ENCODE peak calls at places on chromosomes 5 and 9, in nine cellular contexts. One of them, this sample, is unnamed. For H3K4me1, the result is how much of the 10 kb centered on the place peaks cover.

GRCh38 chr9:136754059-136754572 is 3.9 kb downstream of the LCN8 start:
- DNase-seq in IMR-90: no peak
- DNase-seq in Peyer's patch: no peak
- DNase-seq in effector memory CD4-positive, alpha-beta T cell: no peak
- DNase-seq in neuronal stem cell: no peak
- DNase-seq in astrocyte: no peak
- DNase-seq in right cardiac atrium: no peak
- DNase-seq in kidney: no peak
- DNase-seq in H9: no peak
- DNase-seq in this sample: no peak

GRCh38 chr9:131167146-131167692 is 41.8 kb downstream of the NUP214 start:
- DNase-seq in H9: no peak
- DNase-seq in right cardiac atrium: no peak
- DNase-seq in kidney: no peak
- DNase-seq in IMR-90: no peak
- DNase-seq in neuronal stem cell: no peak
- DNase-seq in Peyer's patch: no peak
- DNase-seq in astrocyte: no peak
- DNase-seq in effector memory CD4-positive, alpha-beta T cell: no peak
- DNase-seq in this sample: no peak

GRCh38 chr5:143582176-143582575 is 178.7 kb upstream of the NR3C1 start:
- DNase-seq in H9: no peak
- DNase-seq in right cardiac atrium: no peak
- DNase-seq in effector memory CD4-positive, alpha-beta T cell: no peak
- DNase-seq in neuronal stem cell: no peak
- DNase-seq in Peyer's patch: no peak
- DNase-seq in IMR-90: no peak
- DNase-seq in astrocyte: no peak
- DNase-seq in kidney: no peak
- DNase-seq in this sample: no peak

GRCh38 chr5:174231961-174232487 is 186.5 kb downstream of the NSG2 start:
- DNase-seq in astrocyte: peak
- DNase-seq in H9: no peak
- DNase-seq in effector memory CD4-positive, alpha-beta T cell: no peak
- DNase-seq in neuronal stem cell: no peak
- DNase-seq in right cardiac atrium: no peak
- DNase-seq in Peyer's patch: no peak
- DNase-seq in IMR-90: no peak
- DNase-seq in kidney: no peak
- DNase-seq in this sample: no peak

GRCh38 chr5:179381691-179382090 is 36.4 kb upstream of the ADAMTS2 start:
- DNase-seq in right cardiac atrium: no peak
- DNase-seq in astrocyte: no peak
- DNase-seq in Peyer's patch: no peak
- DNase-seq in effector memory CD4-positive, alpha-beta T cell: no peak
- DNase-seq in neuronal stem cell: no peak
- DNase-seq in kidney: peak
- DNase-seq in H9: peak
- DNase-seq in IMR-90: no peak
- DNase-seq in this sample: no peak

GRCh38 chr5:113147537-113147936 is 170.9 kb downstream of the DCP2 start:
- DNase-seq in right cardiac atrium: no peak
- DNase-seq in astrocyte: no peak
- DNase-seq in neuronal stem cell: no peak
- DNase-seq in effector memory CD4-positive, alpha-beta T cell: no peak
- DNase-seq in H9: no peak
- DNase-seq in kidney: no peak
- DNase-seq in Peyer's patch: no peak
- DNase-seq in IMR-90: no peak
- DNase-seq in this sample: no peak

GRCh38 chr9:69594180-69594579 is 78.0 kb downstream of the APBA1 start:
- DNase-seq in right cardiac atrium: no peak
- DNase-seq in kidney: no peak
- DNase-seq in astrocyte: no peak
- DNase-seq in effector memory CD4-positive, alpha-beta T cell: no peak
- DNase-seq in IMR-90: no peak
- DNase-seq in neuronal stem cell: no peak
- DNase-seq in Peyer's patch: no peak
- DNase-seq in H9: no peak
- DNase-seq in this sample: no peak

GRCh38 chr9:122978586-122978985 is 37.8 kb downstream of the RABGAP1 start:
- DNase-seq in neuronal stem cell: no peak
- DNase-seq in right cardiac atrium: no peak
- DNase-seq in astrocyte: no peak
- DNase-seq in Peyer's patch: no peak
- DNase-seq in H9: no peak
- DNase-seq in IMR-90: peak
- DNase-seq in kidney: no peak
- DNase-seq in effector memory CD4-positive, alpha-beta T cell: no peak
- DNase-seq in this sample: peak

GRCh38 chr5:30103056-30104020 is 1090.1 kb upstream of the CDH6 start:
- DNase-seq in IMR-90: no peak
- DNase-seq in neuronal stem cell: no peak
- DNase-seq in Peyer's patch: no peak
- DNase-seq in right cardiac atrium: no peak
- DNase-seq in astrocyte: peak
- DNase-seq in kidney: no peak
- DNase-seq in H9: no peak
- DNase-seq in effector memory CD4-positive, alpha-beta T cell: no peak
- DNase-seq in this sample: peak

GRCh38 chr5:123966781-123967180 is 454.8 kb downstream of the CSNK1G3 start:
- DNase-seq in neuronal stem cell: no peak
- DNase-seq in H9: no peak
- DNase-seq in IMR-90: no peak
- DNase-seq in Peyer's patch: no peak
- DNase-seq in kidney: no peak
- DNase-seq in effector memory CD4-positive, alpha-beta T cell: no peak
- DNase-seq in right cardiac atrium: no peak
- DNase-seq in astrocyte: no peak
- DNase-seq in this sample: no peak

GRCh38 chr9:101601904-101602765 is 7.4 kb upstream of the PPP3R2 start:
- DNase-seq in right cardiac atrium: no peak
- DNase-seq in effector memory CD4-positive, alpha-beta T cell: no peak
- DNase-seq in IMR-90: peak
- DNase-seq in kidney: no peak
- DNase-seq in H9: peak
- DNase-seq in Peyer's patch: peak
- DNase-seq in astrocyte: peak
- DNase-seq in neuronal stem cell: peak
- DNase-seq in this sample: peak

GRCh38 chr5:33852327-33852726 is 39.5 kb downstream of the ADAMTS12 start:
- DNase-seq in effector memory CD4-positive, alpha-beta T cell: no peak
- DNase-seq in kidney: no peak
- DNase-seq in IMR-90: no peak
- DNase-seq in Peyer's patch: no peak
- DNase-seq in neuronal stem cell: no peak
- DNase-seq in astrocyte: peak
- DNase-seq in H9: no peak
- DNase-seq in right cardiac atrium: no peak
- DNase-seq in this sample: no peak

GRCh38 chr5:147887026-147887627 is 8.6 kb downstream of the SCGB3A2 start:
- DNase-seq in H9: no peak
- DNase-seq in IMR-90: peak
- DNase-seq in Peyer's patch: no peak
- DNase-seq in neuronal stem cell: no peak
- DNase-seq in effector memory CD4-positive, alpha-beta T cell: no peak
- DNase-seq in kidney: no peak
- DNase-seq in astrocyte: no peak
- DNase-seq in right cardiac atrium: no peak
- DNase-seq in this sample: no peak

GRCh38 chr9:78778314-78778713 is 481.4 kb downstream of the PSAT1 start:
- DNase-seq in right cardiac atrium: no peak
- DNase-seq in kidney: no peak
- DNase-seq in effector memory CD4-positive, alpha-beta T cell: no peak
- DNase-seq in IMR-90: no peak
- DNase-seq in Peyer's patch: no peak
- DNase-seq in neuronal stem cell: no peak
- DNase-seq in astrocyte: no peak
- DNase-seq in H9: no peak
- DNase-seq in this sample: no peak

GRCh38 chr5:96936431-96937221 is 746 bp downstream of the LNPEP start:
- DNase-seq in astrocyte: no peak
- DNase-seq in right cardiac atrium: peak
- DNase-seq in Peyer's patch: peak
- DNase-seq in kidney: peak
- DNase-seq in IMR-90: peak
- DNase-seq in effector memory CD4-positive, alpha-beta T cell: peak
- DNase-seq in H9: peak
- DNase-seq in neuronal stem cell: peak
- DNase-seq in this sample: no peak

GRCh38 chr5:127550652-127551409 is 33.4 kb downstream of the PRRC1 start:
- DNase-seq in astrocyte: no peak
- DNase-seq in neuronal stem cell: no peak
- DNase-seq in effector memory CD4-positive, alpha-beta T cell: no peak
- DNase-seq in right cardiac atrium: no peak
- DNase-seq in Peyer's patch: no peak
- DNase-seq in IMR-90: peak
- DNase-seq in H9: no peak
- DNase-seq in kidney: no peak
- DNase-seq in this sample: no peak

GRCh38 chr5:177117441-177118045 is 16.0 kb upstream of the NSD1 start:
- DNase-seq in IMR-90: no peak
- DNase-seq in astrocyte: no peak
- DNase-seq in H9: no peak
- DNase-seq in neuronal stem cell: no peak
- DNase-seq in effector memory CD4-positive, alpha-beta T cell: no peak
- DNase-seq in kidney: peak
- DNase-seq in right cardiac atrium: peak
- DNase-seq in Peyer's patch: no peak
- DNase-seq in this sample: no peak

DNA sequence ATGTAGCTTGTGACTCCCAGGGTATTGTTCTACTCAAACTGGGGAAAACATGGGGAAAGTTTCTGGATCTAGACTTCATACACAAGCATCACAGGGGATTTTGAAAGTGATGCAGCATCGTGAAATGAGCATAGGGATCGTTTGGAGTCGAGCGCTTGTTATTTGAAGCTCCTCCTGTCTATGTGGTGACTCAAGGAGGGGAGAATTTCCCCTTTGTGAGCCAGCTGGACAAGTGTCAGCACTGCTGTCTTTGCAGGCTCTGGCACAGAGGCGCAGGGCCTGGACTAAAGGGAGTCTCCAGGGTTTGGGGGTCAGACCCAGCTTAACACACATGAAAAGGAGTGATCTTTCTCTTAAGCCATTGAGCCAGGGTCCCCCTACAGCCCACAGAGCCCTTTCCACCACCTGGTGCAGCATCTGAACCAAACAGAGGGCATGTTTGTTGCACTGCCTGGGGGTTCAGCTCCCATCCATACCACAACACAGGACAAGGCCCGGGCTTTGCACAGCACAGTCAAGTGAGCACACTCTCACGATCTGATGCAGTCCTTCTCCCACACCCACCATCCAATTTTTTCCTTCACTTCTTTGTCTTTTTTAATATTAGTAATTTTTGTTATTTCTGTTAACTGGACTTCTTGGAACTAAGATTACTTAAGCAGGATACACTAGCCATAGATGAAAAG is 50.9 kb downstream of the IRF1 start:
- DNase-seq in right cardiac atrium: peak
- DNase-seq in IMR-90: peak
- DNase-seq in astrocyte: peak
- DNase-seq in Peyer's patch: peak
- DNase-seq in neuronal stem cell: no peak
- DNase-seq in H9: no peak
- DNase-seq in kidney: peak
- DNase-seq in effector memory CD4-positive, alpha-beta T cell: no peak
- DNase-seq in this sample: no peak
- H3K4me1 ChIP-seq in right cardiac atrium: under half
- H3K4me1 ChIP-seq in IMR-90: under half
- H3K4me1 ChIP-seq in astrocyte: under half
- H3K4me1 ChIP-seq in Peyer's patch: under half
- H3K4me1 ChIP-seq in neuronal stem cell: under half
- H3K4me1 ChIP-seq in H9: under half
- H3K4me1 ChIP-seq in kidney: under half
- H3K4me1 ChIP-seq in effector memory CD4-positive, alpha-beta T cell: half or more
- H3K4me1 ChIP-seq in this sample: under half

DNA sequence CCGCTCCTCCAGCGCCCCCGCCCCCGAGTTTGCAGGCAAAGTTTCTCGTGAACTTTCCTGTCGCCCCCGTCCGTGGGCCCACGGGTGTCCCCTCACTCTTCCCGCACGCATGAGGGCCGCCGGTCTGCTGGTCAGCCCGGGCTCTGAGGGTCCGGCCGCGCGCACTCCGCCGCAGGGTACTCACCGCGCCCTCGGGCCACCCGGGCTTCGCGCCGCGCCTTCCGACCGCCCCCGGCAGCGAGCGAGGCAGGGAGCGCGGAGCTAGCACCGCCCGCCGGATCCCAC is 211 bp downstream of the CNTFR start:
- DNase-seq in Peyer's patch: no peak
- DNase-seq in neuronal stem cell: no peak
- DNase-seq in kidney: no peak
- DNase-seq in right cardiac atrium: no peak
- DNase-seq in H9: no peak
- DNase-seq in astrocyte: no peak
- DNase-seq in effector memory CD4-positive, alpha-beta T cell: no peak
- DNase-seq in IMR-90: no peak
- DNase-seq in this sample: no peak
- H3K4me1 ChIP-seq in Peyer's patch: under half
- H3K4me1 ChIP-seq in neuronal stem cell: under half
- H3K4me1 ChIP-seq in kidney: under half
- H3K4me1 ChIP-seq in right cardiac atrium: under half
- H3K4me1 ChIP-seq in H9: under half
- H3K4me1 ChIP-seq in astrocyte: under half
- H3K4me1 ChIP-seq in effector memory CD4-positive, alpha-beta T cell: under half
- H3K4me1 ChIP-seq in IMR-90: under half
- H3K4me1 ChIP-seq in this sample: under half

DNA sequence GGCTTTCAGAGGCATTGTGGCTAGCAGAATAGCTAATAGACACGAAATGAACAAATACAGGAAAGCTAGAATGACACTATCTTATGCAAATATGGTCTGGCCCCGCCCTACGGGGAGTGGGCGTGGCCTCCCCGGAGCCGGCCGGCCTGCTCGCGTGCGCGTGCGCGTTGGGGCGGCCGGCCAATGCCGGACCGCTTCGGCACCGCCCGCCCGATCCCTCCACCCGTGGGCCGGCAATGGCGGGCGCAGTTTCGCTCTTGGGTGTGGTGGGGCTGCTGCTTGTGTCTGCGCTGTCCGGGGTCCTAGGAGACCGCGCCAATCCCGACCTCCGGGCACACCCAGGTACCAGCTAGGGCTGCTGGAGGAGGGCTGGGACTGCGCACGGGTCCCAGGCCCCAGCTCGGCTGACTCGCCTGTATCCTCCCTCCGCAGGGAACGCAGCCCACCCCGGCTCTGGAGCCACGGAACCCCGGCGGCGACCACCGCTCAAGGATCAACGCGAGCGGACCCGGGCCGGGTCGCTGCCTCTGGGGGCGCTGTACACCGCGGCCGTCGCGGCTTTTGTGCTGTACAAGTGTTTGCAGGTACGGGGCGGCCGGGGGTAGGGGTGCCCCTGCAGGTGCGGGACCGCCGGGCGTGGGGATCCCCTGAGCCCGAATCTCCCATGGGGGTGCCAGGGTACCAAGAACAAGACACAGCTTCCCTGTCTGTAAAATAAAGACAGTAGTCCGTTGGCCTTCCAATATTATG is at the start of gene CCDC107:
- DNase-seq in H9: peak
- DNase-seq in kidney: peak
- DNase-seq in Peyer's patch: peak
- DNase-seq in neuronal stem cell: peak
- DNase-seq in IMR-90: peak
- DNase-seq in astrocyte: peak
- DNase-seq in effector memory CD4-positive, alpha-beta T cell: peak
- DNase-seq in right cardiac atrium: peak
- DNase-seq in this sample: peak
- H3K4me1 ChIP-seq in H9: under half
- H3K4me1 ChIP-seq in kidney: under half
- H3K4me1 ChIP-seq in Peyer's patch: under half
- H3K4me1 ChIP-seq in neuronal stem cell: under half
- H3K4me1 ChIP-seq in IMR-90: under half
- H3K4me1 ChIP-seq in astrocyte: under half
- H3K4me1 ChIP-seq in effector memory CD4-positive, alpha-beta T cell: under half
- H3K4me1 ChIP-seq in right cardiac atrium: under half
- H3K4me1 ChIP-seq in this sample: under half

GRCh38 chr5:56106837-56107236 is 112.1 kb upstream of the IL6ST start:
- DNase-seq in neuronal stem cell: no peak
- DNase-seq in IMR-90: no peak
- DNase-seq in kidney: no peak
- DNase-seq in H9: no peak
- DNase-seq in Peyer's patch: no peak
- DNase-seq in astrocyte: no peak
- DNase-seq in effector memory CD4-positive, alpha-beta T cell: no peak
- DNase-seq in right cardiac atrium: no peak
- DNase-seq in this sample: no peak
- H3K4me1 ChIP-seq in neuronal stem cell: under half
- H3K4me1 ChIP-seq in IMR-90: under half
- H3K4me1 ChIP-seq in kidney: under half
- H3K4me1 ChIP-seq in H9: under half
- H3K4me1 ChIP-seq in Peyer's patch: under half
- H3K4me1 ChIP-seq in astrocyte: under half
- H3K4me1 ChIP-seq in effector memory CD4-positive, alpha-beta T cell: under half
- H3K4me1 ChIP-seq in right cardiac atrium: under half
- H3K4me1 ChIP-seq in this sample: under half

This sample was measured in HAP-1.